ENCODE peak calls at places on chromosomes 6 and 20, in four cellular contexts. D is colonic mucosa; L is activated naive CD4-positive, alpha-beta T cell treated with anti-CD3 and anti-CD28 coated beads, Interleukin-2, amount 50 U/mL, for 16 hours; M is heart left ventricle. C is an unnamed sample.

GRCh38 chr6:94251878-94252277 is 832.5 kb upstream of the EPHA7 start:
- DNase-seq in D (no peak), L (no peak), M (no peak), C (no peak)

GRCh38 chr6:10451828-10452509 is 37.1 kb upstream of the TFAP2A start:
- DNase-seq in D (no peak), L (no peak), M (no peak), C (peak; percentile 95)

GRCh38 chr20:58720890-58721289 is 28.3 kb downstream of the NPEPL1 start:
- DNase-seq in D (no peak), L (no peak), M (no peak), C (no peak)

GRCh38 chr20:877814-878213 is 38.3 kb downstream of the ANGPT4 start:
- DNase-seq in D (no peak), L (no peak), M (no peak), C (no peak)

GRCh38 chr6:93794161-93794560 is 374.8 kb upstream of the EPHA7 start:
- DNase-seq in D (no peak), L (no peak), M (no peak), C (no peak)

GRCh38 chr6:113829702-113830058 is 27.5 kb upstream of the MARCKS start:
- DNase-seq in D (peak; percentile 67), L (no peak), M (no peak), C (no peak)

GRCh38 chr6:27061235-27061993 is 186.1 kb upstream of the PRSS16 start:
- DNase-seq in D (no peak), L (no peak), M (no peak), C (no peak)

GRCh38 chr20:46108435-46108841 is 9.7 kb upstream of the CD40 start:
- DNase-seq in D (no peak), L (no peak), M (no peak), C (no peak)

GRCh38 chr20:45963059-45964011 is 8.7 kb downstream of the ZNF335 start:
- DNase-seq in D (no peak), L (no peak), M (no peak), C (peak; percentile 59)

GRCh38 chr6:80331522-80331921 is 225.1 kb downstream of the BCKDHB start:
- DNase-seq in D (no peak), L (no peak), M (no peak), C (no peak)

GRCh38 chr20:8305449-8305978 is 173.4 kb downstream of the PLCB1 start:
- DNase-seq in D (peak; percentile 71), L (peak; percentile 37), M (no peak), C (no peak)

GRCh38 chr6:10684618-10685017 is 9.8 kb downstream of the C6orf52 start:
- DNase-seq in D (no peak), L (no peak), M (no peak), C (no peak)

GRCh38 chr6:38099211-38099610 is 279.7 kb downstream of the ZFAND3 start:
- DNase-seq in D (no peak), L (no peak), M (no peak), C (no peak)

GRCh38 chr20:20331796-20332195 is 36.1 kb upstream of the INSM1 start:
- DNase-seq in D (no peak), L (no peak), M (no peak), C (no peak)

GRCh38 chr20:16518068-16518783 is 55.0 kb downstream of the KIF16B start:
- DNase-seq in D (peak; percentile 57), L (no peak), M (peak; percentile 29), C (peak; percentile 54)

GRCh38 chr20:35871311-35871771 is 83.0 kb downstream of the SCAND1 start:
- DNase-seq in D (peak; percentile 22), L (no peak), M (peak; percentile 26), C (peak; percentile 52)

GRCh38 chr20:37417857-37418501 is 72.0 kb downstream of the SRC start:
- DNase-seq in D (no peak), L (no peak), M (no peak), C (no peak)

GRCh38 chr6:56887086-56887485 is 67.8 kb upstream of the BEND6 start:
- DNase-seq in D (no peak), L (no peak), M (no peak), C (no peak)